ENCODE peak calls at places on chromosomes 6 and 20, in four cellular contexts. One of them, this sample, is unnamed. For H3K4me1, the result is how much of the 10 kb centered on the place peaks cover.

GRCh38 chr6:43604174-43604573 is 24.9 kb downstream of the GTPBP2 start:
- DNase-seq in effector memory CD4-positive, alpha-beta T cell: no peak
- DNase-seq in IMR-90: peak
- DNase-seq in CD8-positive, alpha-beta memory T cell: no peak
- DNase-seq in this sample: no peak

GRCh38 chr20:9235518-9235917 is 166.6 kb downstream of the PLCB4 start:
- DNase-seq in effector memory CD4-positive, alpha-beta T cell: no peak
- DNase-seq in IMR-90: peak
- DNase-seq in CD8-positive, alpha-beta memory T cell: no peak
- DNase-seq in this sample: no peak

GRCh38 chr6:170282512-170283158 is 8.2 kb downstream of the DLL1 start:
- DNase-seq in effector memory CD4-positive, alpha-beta T cell: no peak
- DNase-seq in IMR-90: no peak
- DNase-seq in CD8-positive, alpha-beta memory T cell: no peak
- DNase-seq in this sample: no peak

GRCh38 chr20:57498425-57499400 is 26.2 kb downstream of the CTCFL start:
- DNase-seq in effector memory CD4-positive, alpha-beta T cell: no peak
- DNase-seq in IMR-90: peak
- DNase-seq in CD8-positive, alpha-beta memory T cell: no peak
- DNase-seq in this sample: peak

GRCh38 chr6:27720607-27721580 is 191.3 kb downstream of the OR2B2 start:
- DNase-seq in effector memory CD4-positive, alpha-beta T cell: no peak
- DNase-seq in IMR-90: peak
- DNase-seq in CD8-positive, alpha-beta memory T cell: no peak
- DNase-seq in this sample: no peak

GRCh38 chr6:111944541-111944940 is 71.3 kb upstream of the FYN start:
- DNase-seq in effector memory CD4-positive, alpha-beta T cell: no peak
- DNase-seq in IMR-90: no peak
- DNase-seq in CD8-positive, alpha-beta memory T cell: no peak
- DNase-seq in this sample: no peak

GRCh38 chr6:112839525-112839961 is 492.4 kb downstream of the RFPL4B start:
- DNase-seq in effector memory CD4-positive, alpha-beta T cell: no peak
- DNase-seq in IMR-90: peak
- DNase-seq in CD8-positive, alpha-beta memory T cell: no peak
- DNase-seq in this sample: no peak

GRCh38 chr6:24089741-24090140 is 36.3 kb upstream of the NRSN1 start:
- DNase-seq in effector memory CD4-positive, alpha-beta T cell: no peak
- DNase-seq in IMR-90: no peak
- DNase-seq in CD8-positive, alpha-beta memory T cell: no peak
- DNase-seq in this sample: no peak

GRCh38 chr6:30615219-30615957 is 1.7 kb downstream of the PPP1R10 start:
- DNase-seq in effector memory CD4-positive, alpha-beta T cell: peak
- DNase-seq in IMR-90: peak
- DNase-seq in CD8-positive, alpha-beta memory T cell: peak
- DNase-seq in this sample: no peak

GRCh38 chr6:27161946-27162603 is 85.4 kb upstream of the PRSS16 start:
- DNase-seq in effector memory CD4-positive, alpha-beta T cell: no peak
- DNase-seq in IMR-90: peak
- DNase-seq in CD8-positive, alpha-beta memory T cell: peak
- DNase-seq in this sample: no peak

GRCh38 chr6:2110504-2110903 is 134.9 kb downstream of the GMDS start:
- DNase-seq in effector memory CD4-positive, alpha-beta T cell: no peak
- DNase-seq in IMR-90: peak
- DNase-seq in CD8-positive, alpha-beta memory T cell: no peak
- DNase-seq in this sample: no peak

GRCh38 chr20:6993526-6993925 is 226.0 kb downstream of the BMP2 start:
- DNase-seq in effector memory CD4-positive, alpha-beta T cell: no peak
- DNase-seq in IMR-90: no peak
- DNase-seq in CD8-positive, alpha-beta memory T cell: no peak
- DNase-seq in this sample: no peak

GRCh38 chr6:130365166-130366010 is 429 bp upstream of the TMEM200A start:
- DNase-seq in effector memory CD4-positive, alpha-beta T cell: peak
- DNase-seq in IMR-90: peak
- DNase-seq in CD8-positive, alpha-beta memory T cell: peak
- DNase-seq in this sample: peak

GRCh38 chr6:129317931-129318820 is 391.8 kb downstream of the ARHGAP18 start:
- DNase-seq in effector memory CD4-positive, alpha-beta T cell: no peak
- DNase-seq in IMR-90: peak
- DNase-seq in CD8-positive, alpha-beta memory T cell: no peak
- DNase-seq in this sample: no peak

GRCh38 chr6:15399651-15400470 is 154.0 kb downstream of the JARID2 start:
- DNase-seq in effector memory CD4-positive, alpha-beta T cell: no peak
- DNase-seq in IMR-90: peak
- DNase-seq in CD8-positive, alpha-beta memory T cell: no peak
- DNase-seq in this sample: peak

GRCh38 chr20:9506964-9507369 is 7.4 kb upstream of the LAMP5 start:
- DNase-seq in effector memory CD4-positive, alpha-beta T cell: no peak
- DNase-seq in IMR-90: no peak
- DNase-seq in CD8-positive, alpha-beta memory T cell: no peak
- DNase-seq in this sample: no peak

GRCh38 chr6:90485615-90486277 is 101.1 kb downstream of the MAP3K7 start:
- DNase-seq in effector memory CD4-positive, alpha-beta T cell: no peak
- DNase-seq in IMR-90: no peak
- DNase-seq in CD8-positive, alpha-beta memory T cell: no peak
- DNase-seq in this sample: no peak

GRCh38 chr6:168437751-168438150 is 3.2 kb upstream of the SMOC2 start:
- DNase-seq in effector memory CD4-positive, alpha-beta T cell: no peak
- DNase-seq in IMR-90: no peak
- DNase-seq in CD8-positive, alpha-beta memory T cell: no peak
- DNase-seq in this sample: no peak

GRCh38 chr6:37182736-37183590 is 13.0 kb downstream of the PIM1 start:
- DNase-seq in effector memory CD4-positive, alpha-beta T cell: peak
- DNase-seq in IMR-90: no peak
- DNase-seq in CD8-positive, alpha-beta memory T cell: peak
- DNase-seq in this sample: no peak

GRCh38 chr20:25341716-25342680 is 48.6 kb downstream of the ABHD12 start:
- DNase-seq in effector memory CD4-positive, alpha-beta T cell: no peak
- DNase-seq in IMR-90: peak
- DNase-seq in CD8-positive, alpha-beta memory T cell: no peak
- DNase-seq in this sample: no peak

GRCh38 chr6:24539416-24539815 is 44.6 kb downstream of the ALDH5A1 start:
- DNase-seq in effector memory CD4-positive, alpha-beta T cell: no peak
- DNase-seq in IMR-90: no peak
- DNase-seq in CD8-positive, alpha-beta memory T cell: no peak
- DNase-seq in this sample: no peak

GRCh38 chr20:36214684-36215256 is 21.5 kb upstream of the AAR2 start:
- DNase-seq in effector memory CD4-positive, alpha-beta T cell: no peak
- DNase-seq in IMR-90: peak
- DNase-seq in CD8-positive, alpha-beta memory T cell: no peak
- DNase-seq in this sample: no peak

GRCh38 chr20:62321521-62321948 is 18.7 kb downstream of the ADRM1 start:
- DNase-seq in effector memory CD4-positive, alpha-beta T cell: no peak
- DNase-seq in IMR-90: no peak
- DNase-seq in CD8-positive, alpha-beta memory T cell: no peak
- DNase-seq in this sample: no peak

GRCh38 chr20:38747495-38748096 is 664 bp upstream of the ACTR5 start:
- DNase-seq in effector memory CD4-positive, alpha-beta T cell: no peak
- DNase-seq in IMR-90: no peak
- DNase-seq in CD8-positive, alpha-beta memory T cell: no peak
- DNase-seq in this sample: no peak

GRCh38 chr6:70633870-70634269 is 33.8 kb upstream of the SMAP1 start:
- DNase-seq in effector memory CD4-positive, alpha-beta T cell: no peak
- DNase-seq in IMR-90: no peak
- DNase-seq in CD8-positive, alpha-beta memory T cell: no peak
- DNase-seq in this sample: no peak

GRCh38 chr6:786946-787763 is 94.2 kb upstream of the EXOC2 start:
- DNase-seq in effector memory CD4-positive, alpha-beta T cell: no peak
- DNase-seq in IMR-90: peak
- DNase-seq in CD8-positive, alpha-beta memory T cell: no peak
- DNase-seq in this sample: no peak

GRCh38 chr6:159720708-159721107 is 6.6 kb upstream of the WTAP start:
- DNase-seq in effector memory CD4-positive, alpha-beta T cell: peak
- DNase-seq in IMR-90: no peak
- DNase-seq in CD8-positive, alpha-beta memory T cell: peak
- DNase-seq in this sample: no peak

GRCh38 chr6:15358579-15359327 is 112.9 kb downstream of the JARID2 start:
- DNase-seq in effector memory CD4-positive, alpha-beta T cell: no peak
- DNase-seq in IMR-90: peak
- DNase-seq in CD8-positive, alpha-beta memory T cell: no peak
- DNase-seq in this sample: no peak

GRCh38 chr6:82507112-82507511 is 143.5 kb downstream of the TPBG start:
- DNase-seq in effector memory CD4-positive, alpha-beta T cell: no peak
- DNase-seq in IMR-90: no peak
- DNase-seq in CD8-positive, alpha-beta memory T cell: no peak
- DNase-seq in this sample: no peak

GRCh38 chr6:17093692-17094091 is 8.2 kb upstream of the STMND1 start:
- DNase-seq in effector memory CD4-positive, alpha-beta T cell: no peak
- DNase-seq in IMR-90: no peak
- DNase-seq in CD8-positive, alpha-beta memory T cell: no peak
- DNase-seq in this sample: no peak

GRCh38 chr6:109901976-109902375 is 76.1 kb upstream of the GPR6 start:
- DNase-seq in effector memory CD4-positive, alpha-beta T cell: no peak
- DNase-seq in IMR-90: no peak
- DNase-seq in CD8-positive, alpha-beta memory T cell: no peak
- DNase-seq in this sample: no peak

GRCh38 chr20:41149679-41150131 is 12.4 kb downstream of the PLCG1 start:
- DNase-seq in effector memory CD4-positive, alpha-beta T cell: no peak
- DNase-seq in IMR-90: peak
- DNase-seq in CD8-positive, alpha-beta memory T cell: no peak
- DNase-seq in this sample: peak

GRCh38 chr6:7542878-7543394 is 1.5 kb downstream of the DSP start:
- DNase-seq in effector memory CD4-positive, alpha-beta T cell: no peak
- DNase-seq in IMR-90: peak
- DNase-seq in CD8-positive, alpha-beta memory T cell: no peak
- DNase-seq in this sample: peak

GRCh38 chr20:34859826-34860545 is 12.7 kb downstream of the GGT7 start:
- DNase-seq in effector memory CD4-positive, alpha-beta T cell: no peak
- DNase-seq in IMR-90: no peak
- DNase-seq in CD8-positive, alpha-beta memory T cell: no peak
- DNase-seq in this sample: no peak

GRCh38 chr20:34863421-34863965 is 9.2 kb downstream of the GGT7 start:
- DNase-seq in effector memory CD4-positive, alpha-beta T cell: no peak
- DNase-seq in IMR-90: no peak
- DNase-seq in CD8-positive, alpha-beta memory T cell: no peak
- DNase-seq in this sample: no peak

GRCh38 chr20:34864216-34864615 is 8.4 kb downstream of the GGT7 start:
- DNase-seq in effector memory CD4-positive, alpha-beta T cell: no peak
- DNase-seq in IMR-90: no peak
- DNase-seq in CD8-positive, alpha-beta memory T cell: no peak
- DNase-seq in this sample: no peak

GRCh38 chr20:34861386-34862084 is 11.1 kb downstream of the GGT7 start:
- DNase-seq in effector memory CD4-positive, alpha-beta T cell: no peak
- DNase-seq in IMR-90: no peak
- DNase-seq in CD8-positive, alpha-beta memory T cell: no peak
- DNase-seq in this sample: no peak

GRCh38 chr20:34862724-34863123 is 9.9 kb downstream of the GGT7 start:
- DNase-seq in effector memory CD4-positive, alpha-beta T cell: no peak
- DNase-seq in IMR-90: no peak
- DNase-seq in CD8-positive, alpha-beta memory T cell: no peak
- DNase-seq in this sample: no peak
- H3K4me1 ChIP-seq in effector memory CD4-positive, alpha-beta T cell: under half
- H3K4me1 ChIP-seq in IMR-90: under half
- H3K4me1 ChIP-seq in CD8-positive, alpha-beta memory T cell: under half
- H3K4me1 ChIP-seq in this sample: under half

DNA sequence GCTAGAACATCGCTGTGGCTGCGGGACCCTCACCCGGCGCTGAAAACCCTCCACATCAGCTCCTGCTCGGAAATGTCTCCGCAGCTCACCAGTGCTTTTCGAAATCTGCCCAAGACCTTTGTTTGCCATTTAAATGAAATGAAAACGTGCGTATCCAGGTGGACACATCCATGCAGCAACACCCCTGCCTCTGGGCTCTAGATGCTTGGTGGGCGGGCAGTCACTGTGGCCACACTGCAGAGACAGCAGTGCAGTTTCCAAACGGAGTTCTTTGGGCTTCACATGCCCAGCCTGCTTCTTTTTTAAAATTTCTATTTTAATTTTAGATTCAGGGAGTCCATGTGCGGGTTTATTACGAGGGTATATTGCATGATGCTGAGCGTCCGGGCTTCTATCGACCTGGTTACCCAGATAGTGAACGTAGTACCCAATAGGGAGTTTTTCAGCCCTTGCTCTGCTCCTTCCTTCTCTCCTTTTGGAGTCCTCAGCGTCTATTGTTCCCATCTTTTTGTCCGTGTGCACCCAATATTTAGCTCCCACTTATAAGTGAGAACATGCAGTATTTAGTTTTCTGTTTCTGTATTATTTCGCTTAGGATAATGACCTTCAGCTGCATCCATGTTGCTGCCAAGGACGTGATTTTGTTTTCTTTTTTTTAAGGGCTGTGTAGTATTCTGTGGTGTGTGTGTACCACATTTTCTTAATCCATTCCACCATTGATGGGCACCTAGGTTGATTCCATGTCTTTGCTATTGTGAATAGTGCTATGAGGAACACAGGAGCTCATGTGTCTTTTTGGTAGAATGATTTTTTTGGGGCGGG is 4.8 kb upstream of the TUBB2B start:
- DNase-seq in effector memory CD4-positive, alpha-beta T cell: no peak
- DNase-seq in IMR-90: no peak
- DNase-seq in CD8-positive, alpha-beta memory T cell: no peak
- DNase-seq in this sample: no peak
- H3K4me1 ChIP-seq in effector memory CD4-positive, alpha-beta T cell: under half
- H3K4me1 ChIP-seq in IMR-90: under half
- H3K4me1 ChIP-seq in CD8-positive, alpha-beta memory T cell: under half
- H3K4me1 ChIP-seq in this sample: under half

GRCh38 chr20:47273591-47274235 is 82.8 kb downstream of the ZMYND8 start:
- DNase-seq in effector memory CD4-positive, alpha-beta T cell: no peak
- DNase-seq in IMR-90: peak
- DNase-seq in CD8-positive, alpha-beta memory T cell: no peak
- DNase-seq in this sample: no peak
- H3K4me1 ChIP-seq in effector memory CD4-positive, alpha-beta T cell: under half
- H3K4me1 ChIP-seq in IMR-90: under half
- H3K4me1 ChIP-seq in CD8-positive, alpha-beta memory T cell: under half
- H3K4me1 ChIP-seq in this sample: under half

GRCh38 chr20:45347297-45347935 is 808 bp downstream of the SDC4 start:
- DNase-seq in effector memory CD4-positive, alpha-beta T cell: no peak
- DNase-seq in IMR-90: no peak
- DNase-seq in CD8-positive, alpha-beta memory T cell: no peak
- DNase-seq in this sample: no peak
- H3K4me1 ChIP-seq in effector memory CD4-positive, alpha-beta T cell: under half
- H3K4me1 ChIP-seq in IMR-90: under half
- H3K4me1 ChIP-seq in CD8-positive, alpha-beta memory T cell: under half
- H3K4me1 ChIP-seq in this sample: under half

GRCh38 chr6:53530346-53530745 is 14.6 kb downstream of the GCLC start:
- DNase-seq in effector memory CD4-positive, alpha-beta T cell: no peak
- DNase-seq in IMR-90: peak
- DNase-seq in CD8-positive, alpha-beta memory T cell: no peak
- DNase-seq in this sample: no peak

GRCh38 chr6:53532942-53533341 is 12.0 kb downstream of the GCLC start:
- DNase-seq in effector memory CD4-positive, alpha-beta T cell: no peak
- DNase-seq in IMR-90: no peak
- DNase-seq in CD8-positive, alpha-beta memory T cell: no peak
- DNase-seq in this sample: no peak

GRCh38 chr6:53529324-53530036 is 15.4 kb downstream of the GCLC start:
- DNase-seq in effector memory CD4-positive, alpha-beta T cell: no peak
- DNase-seq in IMR-90: no peak
- DNase-seq in CD8-positive, alpha-beta memory T cell: no peak
- DNase-seq in this sample: no peak

GRCh38 chr6:53530780-53531386 is 14.0 kb downstream of the GCLC start:
- DNase-seq in effector memory CD4-positive, alpha-beta T cell: no peak
- DNase-seq in IMR-90: no peak
- DNase-seq in CD8-positive, alpha-beta memory T cell: no peak
- DNase-seq in this sample: no peak

GRCh38 chr6:53532061-53532797 is 12.7 kb downstream of the GCLC start:
- DNase-seq in effector memory CD4-positive, alpha-beta T cell: no peak
- DNase-seq in IMR-90: no peak
- DNase-seq in CD8-positive, alpha-beta memory T cell: no peak
- DNase-seq in this sample: no peak
- H3K4me1 ChIP-seq in effector memory CD4-positive, alpha-beta T cell: under half
- H3K4me1 ChIP-seq in IMR-90: under half
- H3K4me1 ChIP-seq in CD8-positive, alpha-beta memory T cell: under half
- H3K4me1 ChIP-seq in this sample: under half